ENCODE peak calls at places on chromosomes 6 and 20, in eight cellular contexts. Q, H, M, G, K, A, X and S are unnamed samples.

GRCh38 chr20:36538026-36538764 is 3.1 kb upstream of the MYL9 start:
- DNase-seq in Q (no peak), H (no peak), M (no peak), G (no peak), K (no peak), A (no peak), X (no peak), S (no peak)

GRCh38 chr6:5082487-5083306 is 2.4 kb upstream of the PPP1R3G start:
- DNase-seq in Q (peak; percentile 29), H (no peak), M (no peak), G (peak; percentile 94), K (no peak), A (peak; percentile 95), X (no peak), S (no peak)

GRCh38 chr6:30399390-30400058 is 54.6 kb downstream of the RPP21 start:
- DNase-seq in Q (no peak), H (no peak), M (no peak), G (peak; percentile 61), K (no peak), A (peak; percentile 71), X (no peak), S (no peak)

GRCh38 chr6:33622456-33623431 is 1.6 kb downstream of the ITPR3 start:
- DNase-seq in Q (no peak), H (no peak), M (peak; percentile 48), G (peak; percentile 67), K (no peak), A (peak; percentile 76), X (no peak), S (no peak)

GRCh38 chr20:37839432-37839827 is 63.5 kb upstream of the VSTM2L start:
- DNase-seq in Q (no peak), H (no peak), M (no peak), G (no peak), K (no peak), A (no peak), X (no peak), S (no peak)

GRCh38 chr6:98323605-98324004 is 510.8 kb upstream of the POU3F2 start:
- DNase-seq in Q (no peak), H (no peak), M (no peak), G (no peak), K (no peak), A (no peak), X (no peak), S (no peak)

GRCh38 chr6:35973670-35974222 is 50.7 kb downstream of the SLC26A8 start:
- DNase-seq in Q (no peak), H (no peak), M (no peak), G (no peak), K (no peak), A (no peak), X (no peak), S (no peak)

GRCh38 chr20:45840700-45841198 is 7.2 kb downstream of the SNX21 start:
- DNase-seq in Q (no peak), H (no peak), M (no peak), G (no peak), K (no peak), A (no peak), X (peak; percentile 18), S (no peak)

GRCh38 chr6:148090326-148090725 is 252.3 kb upstream of the SASH1 start:
- DNase-seq in Q (no peak), H (no peak), M (no peak), G (no peak), K (no peak), A (no peak), X (no peak), S (no peak)

GRCh38 chr20:38141154-38141888 is 23.7 kb downstream of the TGM2 start:
- DNase-seq in Q (no peak), H (no peak), M (no peak), G (peak; percentile 33), K (no peak), A (no peak), X (no peak), S (no peak)

GRCh38 chr6:157644043-157644810 is 178.8 kb upstream of the SNX9 start:
- DNase-seq in Q (peak; percentile 75), H (no peak), M (no peak), G (peak; percentile 66), K (no peak), A (peak; percentile 39), X (no peak), S (no peak)

GRCh38 chr6:48535569-48535968 is 424.6 kb upstream of the PTCHD4 start:
- DNase-seq in Q (no peak), H (peak; percentile 49), M (no peak), G (no peak), K (no peak), A (peak; percentile 74), X (no peak), S (no peak)

GRCh38 chr6:149082320-149082719 is 235.2 kb upstream of the TAB2 start:
- DNase-seq in Q (peak; percentile 58), H (peak; percentile 86), M (peak; percentile 85), G (peak; percentile 81), K (peak; percentile 74), A (peak; percentile 52), X (peak; percentile 69), S (no peak)

GRCh38 chr20:46951405-46951804 is 56.8 kb downstream of the EYA2 start:
- DNase-seq in Q (no peak), H (no peak), M (no peak), G (peak; percentile 66), K (no peak), A (peak; percentile 85), X (no peak), S (no peak)

GRCh38 chr6:128394171-128394570 is 126.2 kb downstream of the PTPRK start:
- DNase-seq in Q (no peak), H (no peak), M (no peak), G (no peak), K (no peak), A (no peak), X (no peak), S (no peak)

GRCh38 chr6:75171581-75172360 is 34.1 kb downstream of the COL12A1 start:
- DNase-seq in Q (no peak), H (peak; percentile 17), M (no peak), G (peak; percentile 41), K (no peak), A (no peak), X (no peak), S (no peak)

GRCh38 chr6:105646391-105646867 is 243.5 kb upstream of the PREP start:
- DNase-seq in Q (no peak), H (no peak), M (no peak), G (peak; percentile 4), K (no peak), A (peak; percentile 68), X (no peak), S (no peak)

GRCh38 chr6:142839686-142840040 is 105.3 kb downstream of the HIVEP2 start:
- DNase-seq in Q (no peak), H (no peak), M (no peak), G (no peak), K (no peak), A (no peak), X (no peak), S (no peak)
- H3K27ac ChIP-seq in Q (peak overlapping the region; percentile 34), H (no peak overlapping the region), M (no peak overlapping the region), G (peak overlapping the region; percentile 32), K (no peak overlapping the region), A (peak overlapping the region; percentile 90), X (no peak overlapping the region), S (no peak overlapping the region)

GRCh38 chr6:130426078-130426726 is 60.4 kb downstream of the TMEM200A start:
- DNase-seq in Q (no peak), H (no peak), M (no peak), G (peak; percentile 68), K (no peak), A (peak; percentile 22), X (no peak), S (no peak)
- H3K27ac ChIP-seq in Q (peak overlapping the region; percentile 82), H (no peak overlapping the region), M (no peak overlapping the region), G (peak overlapping the region; percentile 44), K (no peak overlapping the region), A (no peak overlapping the region), X (no peak overlapping the region), S (no peak overlapping the region)

DNA sequence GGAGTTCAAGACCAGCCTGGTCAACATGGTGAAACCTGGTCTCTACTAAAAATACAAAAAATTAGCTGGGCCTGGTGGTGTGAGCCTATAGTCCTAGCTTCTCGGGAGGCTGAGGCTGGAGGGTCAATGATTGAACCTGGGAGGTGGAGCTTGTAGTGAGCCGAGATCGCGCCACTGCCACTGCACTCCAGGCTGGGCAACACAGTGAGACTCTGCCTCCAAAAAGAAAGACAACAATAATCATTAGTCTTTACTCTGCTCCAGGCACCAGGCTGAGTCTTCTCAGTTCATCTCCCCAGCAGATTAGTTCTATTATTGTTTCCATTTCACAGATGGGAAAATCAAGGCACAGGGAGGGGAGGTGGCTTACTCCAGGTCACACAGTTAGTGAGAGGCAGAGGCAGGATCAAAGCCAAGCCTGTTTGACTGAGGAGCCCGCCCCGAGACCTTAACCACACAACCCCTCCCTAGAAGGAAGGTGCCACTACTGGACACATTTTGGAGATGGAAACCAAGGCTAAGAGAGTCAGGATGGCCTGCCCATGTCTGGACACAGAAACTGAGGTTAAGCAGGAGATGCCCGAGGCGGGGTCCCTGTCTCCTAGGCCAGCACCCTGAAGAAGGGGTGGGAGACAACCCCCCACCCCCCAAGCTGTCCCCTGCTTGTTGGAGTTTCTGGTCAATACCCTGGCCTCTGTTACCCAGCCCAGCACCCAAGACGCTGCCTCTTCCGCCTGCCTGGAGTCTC is 75.8 kb downstream of the CEBPB start:
- DNase-seq in Q (no peak), H (no peak), M (no peak), G (no peak), K (no peak), A (no peak), X (no peak), S (no peak)
- H3K27ac ChIP-seq in Q (no peak overlapping the region), H (no peak overlapping the region), M (no peak overlapping the region), G (peak overlapping the region; percentile 42), K (peak overlapping the region; percentile 11), A (peak overlapping the region; percentile 67), X (no peak overlapping the region), S (peak overlapping the region; percentile 13)

DNA sequence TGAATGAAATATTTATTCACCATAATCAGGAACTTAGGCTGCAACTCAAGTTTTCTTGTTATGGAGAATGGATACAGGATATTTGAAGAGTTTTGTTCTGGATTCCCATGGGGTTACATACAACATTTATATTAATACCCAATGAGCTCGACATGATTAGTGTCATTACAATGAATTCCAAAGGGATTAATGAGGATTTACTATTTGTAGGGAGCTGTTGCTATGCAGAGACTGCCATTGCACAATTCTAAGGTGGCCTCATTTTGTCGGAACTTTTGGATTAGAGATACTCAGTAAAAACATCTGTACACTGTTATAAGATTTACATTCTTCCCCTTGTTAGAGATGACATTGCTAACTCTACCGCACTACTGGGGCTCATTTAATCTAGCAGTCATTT is 586.8 kb upstream of the MAP3K7 start:
- DNase-seq in Q (no peak), H (no peak), M (no peak), G (no peak), K (no peak), A (no peak), X (no peak), S (no peak)
- H3K27ac ChIP-seq in Q (no peak overlapping the region), H (no peak overlapping the region), M (no peak overlapping the region), G (no peak overlapping the region), K (no peak overlapping the region), A (no peak overlapping the region), X (no peak overlapping the region), S (no peak overlapping the region)

DNA sequence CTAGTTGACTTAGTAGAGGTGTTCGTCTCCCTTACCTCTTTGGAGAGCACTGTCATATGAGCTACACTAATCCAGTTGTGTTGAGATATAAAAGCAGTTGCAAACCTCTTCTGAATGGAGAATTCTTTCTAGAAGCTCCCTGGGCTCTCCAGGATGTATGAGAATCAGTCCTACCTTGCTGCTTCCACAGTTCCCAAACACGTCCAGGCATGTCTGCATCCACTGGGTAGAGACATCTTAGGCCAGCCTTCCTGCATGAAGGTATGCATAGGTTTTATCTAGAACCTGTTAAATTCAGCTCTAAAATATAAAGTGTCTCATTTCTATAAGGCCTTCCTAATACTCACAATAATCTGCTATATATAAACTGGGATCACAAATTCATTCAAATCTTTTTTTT is 297.7 kb downstream of the CDC5L start:
- DNase-seq in Q (no peak), H (no peak), M (no peak), G (no peak), K (no peak), A (peak; percentile 71), X (no peak), S (no peak)
- H3K27ac ChIP-seq in Q (no peak overlapping the region), H (no peak overlapping the region), M (no peak overlapping the region), G (no peak overlapping the region), K (no peak overlapping the region), A (peak overlapping the region; percentile 36), X (no peak overlapping the region), S (no peak overlapping the region)